ENCODE peak calls at places on chromosomes 13 and 19, in six cellular contexts. Q is upper lobe of left lung, S is A549, E is K562, J is HepG2, V is GM12878. U is an unnamed sample.

GRCh38 chr19:5104871-5105351 is 136.0 kb downstream of the KDM4B start:
- ATAC-seq in Q (no peak), S (no peak), E (no peak), J (peak), V (no peak), U (no peak)

GRCh38 chr13:102597029-102598015 is 536 bp downstream of the TPP2 start:
- ATAC-seq in Q (peak), S (peak), E (peak), J (peak), V (peak), U (peak)

GRCh38 chr19:13024126-13024957 is 29.1 kb downstream of the NFIX start:
- ATAC-seq in Q (no peak), S (no peak), E (no peak), J (no peak), V (peak), U (no peak)

GRCh38 chr13:111278711-111279110 is 41.7 kb upstream of the TEX29 start:
- ATAC-seq in Q (no peak), S (no peak), E (no peak), J (no peak), V (no peak), U (no peak)

GRCh38 chr13:112444001-112444311 is 67.8 kb downstream of the SPACA7 start:
- ATAC-seq in Q (peak), S (peak), E (peak), J (peak), V (peak), U (peak)

GRCh38 chr13:35855531-35856019 is 275.6 kb downstream of the DCLK1 start:
- ATAC-seq in Q (peak), S (peak), E (no peak), J (no peak), V (no peak), U (no peak)

GRCh38 chr13:96982672-96983071 is 11.6 kb downstream of the OXGR1 start:
- ATAC-seq in Q (peak), S (no peak), E (no peak), J (no peak), V (no peak), U (peak)

GRCh38 chr19:46886546-46887239 is 25.9 kb downstream of the ARHGAP35 start:
- ATAC-seq in Q (no peak), S (no peak), E (no peak), J (no peak), V (no peak), U (no peak)

GRCh38 chr19:2302319-2303208 is 5.4 kb downstream of the LINGO3 start:
- ATAC-seq in Q (peak), S (no peak), E (peak), J (no peak), V (peak), U (peak)

GRCh38 chr19:39497850-39498261 is 891 bp upstream of the DLL3 start:
- ATAC-seq in Q (peak), S (peak), E (peak), J (peak), V (peak), U (no peak)

GRCh38 chr13:34065915-34066314 is 248.0 kb downstream of the RFC3 start:
- ATAC-seq in Q (no peak), S (no peak), E (no peak), J (no peak), V (no peak), U (no peak)

GRCh38 chr19:29548483-29549085 is 22.8 kb downstream of the VSTM2B start:
- ATAC-seq in Q (no peak), S (peak), E (no peak), J (no peak), V (no peak), U (no peak)

GRCh38 chr13:48567521-48568331 is 34.8 kb upstream of the RCBTB2 start:
- ATAC-seq in Q (peak), S (no peak), E (no peak), J (peak), V (no peak), U (peak)

GRCh38 chr19:31312004-31312403 is 37.2 kb downstream of the TSHZ3 start:
- ATAC-seq in Q (peak), S (no peak), E (no peak), J (no peak), V (no peak), U (no peak)

GRCh38 chr13:75368167-75368566 is 113.8 kb downstream of the TBC1D4 start:
- ATAC-seq in Q (no peak), S (no peak), E (no peak), J (no peak), V (no peak), U (peak)

GRCh38 chr13:45473627-45474026 is 8.9 kb downstream of the COG3 start:
- ATAC-seq in Q (no peak), S (peak), E (peak), J (peak), V (peak), U (no peak)

DNA sequence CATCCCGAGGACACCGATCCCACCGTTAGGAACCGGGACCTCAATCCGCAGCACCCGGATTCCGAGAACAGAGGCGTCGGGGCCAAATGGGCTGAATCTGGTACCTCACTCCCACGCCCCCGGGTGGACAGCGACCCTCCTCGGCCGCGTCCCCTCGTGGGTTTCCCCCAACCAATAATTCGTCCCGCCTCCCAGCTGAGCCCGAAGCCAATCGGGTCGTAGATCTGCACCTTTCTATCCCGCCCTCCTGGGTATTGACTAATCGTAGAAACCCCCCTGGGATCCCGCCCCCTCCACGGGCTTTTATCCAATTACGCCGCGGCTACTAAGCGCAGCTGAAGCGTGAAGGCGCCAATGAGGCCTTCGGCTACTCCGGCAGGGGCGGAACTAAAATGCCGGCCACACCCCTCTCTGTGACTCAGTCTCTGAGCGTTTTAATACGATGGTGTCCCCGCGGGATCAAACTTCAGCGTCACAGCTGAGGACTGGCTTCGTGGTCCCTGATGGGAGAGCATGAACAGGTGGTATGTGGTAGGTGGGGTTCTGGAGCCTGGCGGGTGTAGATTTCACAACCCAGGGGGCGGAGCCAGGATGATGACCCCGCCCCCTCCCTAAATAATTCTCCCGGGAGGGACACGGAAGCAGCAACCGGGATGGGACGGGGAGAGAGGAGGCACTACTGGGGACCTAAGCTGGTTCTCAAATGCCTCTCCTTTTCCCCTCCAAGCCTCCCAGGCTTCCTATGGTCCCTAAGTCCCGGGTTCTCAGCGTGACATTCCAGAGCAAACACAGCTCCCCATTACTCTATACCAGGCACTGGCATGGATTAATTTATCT is at the start of the genes CCDC159 and TMEM205:
- ATAC-seq in Q (peak), S (peak), E (peak), J (peak), V (peak), U (peak)
- TF ChIP-seq EP300 in Q (no peak), S (no peak), E (no peak), J (no peak), V (no peak), U (no peak)

GRCh38 chr19:45878043-45878794 is 7.7 kb downstream of the IRF2BP1 start:
- ATAC-seq in Q (no peak), S (no peak), E (no peak), J (peak), V (no peak), U (no peak)
- TF ChIP-seq EP300 in Q (no peak), S (no peak), E (no peak), J (peak), V (no peak), U (no peak)

DNA sequence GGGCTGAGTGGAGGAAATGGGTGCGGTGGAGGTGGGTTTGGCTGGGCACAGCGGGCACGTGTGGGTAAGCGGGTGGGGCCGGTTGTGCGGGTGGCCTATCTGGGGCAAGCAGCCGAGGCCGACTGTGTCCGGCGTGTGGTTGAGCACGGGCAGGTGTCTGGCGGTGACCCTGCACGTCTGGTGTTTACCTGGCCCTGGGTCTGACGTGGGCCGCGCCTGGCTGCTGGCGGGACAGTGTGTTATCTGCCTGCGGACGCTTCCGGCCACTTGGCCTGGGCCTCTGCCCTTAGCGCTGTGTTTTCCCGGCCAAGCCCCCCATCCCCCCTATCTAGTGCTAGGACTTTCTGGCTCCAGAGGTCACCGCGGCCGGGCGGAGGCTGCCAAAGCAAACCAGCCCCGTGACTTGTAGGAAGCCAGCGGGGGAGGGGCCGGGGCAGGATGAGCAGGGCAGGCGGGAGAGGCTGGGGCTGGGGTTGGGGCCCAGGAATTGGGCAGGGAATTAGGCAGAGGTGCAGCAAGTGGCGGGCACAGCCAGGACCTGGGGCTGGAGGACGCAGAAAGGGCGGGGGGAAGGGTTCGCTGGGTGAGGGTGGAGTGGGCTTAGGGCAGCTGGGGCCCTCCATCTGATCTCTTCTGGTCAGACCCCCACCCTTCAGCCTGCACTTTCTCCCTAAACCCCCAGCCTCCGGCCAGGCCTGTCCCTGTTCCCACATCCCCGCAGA is 534 bp upstream of the HPN start:
- ATAC-seq in Q (peak), S (no peak), E (peak), J (peak), V (peak), U (peak)
- TF ChIP-seq EP300 in Q (peak), S (no peak), E (peak), J (peak), V (no peak), U (no peak)

GRCh38 chr19:19515764-19516519 is at the start of gene NDUFA13:
- ATAC-seq in Q (peak), S (peak), E (peak), J (peak), V (peak), U (peak)
- TF ChIP-seq EP300 in Q (no peak), S (no peak), E (no peak), J (no peak), V (no peak), U (no peak)

DNA sequence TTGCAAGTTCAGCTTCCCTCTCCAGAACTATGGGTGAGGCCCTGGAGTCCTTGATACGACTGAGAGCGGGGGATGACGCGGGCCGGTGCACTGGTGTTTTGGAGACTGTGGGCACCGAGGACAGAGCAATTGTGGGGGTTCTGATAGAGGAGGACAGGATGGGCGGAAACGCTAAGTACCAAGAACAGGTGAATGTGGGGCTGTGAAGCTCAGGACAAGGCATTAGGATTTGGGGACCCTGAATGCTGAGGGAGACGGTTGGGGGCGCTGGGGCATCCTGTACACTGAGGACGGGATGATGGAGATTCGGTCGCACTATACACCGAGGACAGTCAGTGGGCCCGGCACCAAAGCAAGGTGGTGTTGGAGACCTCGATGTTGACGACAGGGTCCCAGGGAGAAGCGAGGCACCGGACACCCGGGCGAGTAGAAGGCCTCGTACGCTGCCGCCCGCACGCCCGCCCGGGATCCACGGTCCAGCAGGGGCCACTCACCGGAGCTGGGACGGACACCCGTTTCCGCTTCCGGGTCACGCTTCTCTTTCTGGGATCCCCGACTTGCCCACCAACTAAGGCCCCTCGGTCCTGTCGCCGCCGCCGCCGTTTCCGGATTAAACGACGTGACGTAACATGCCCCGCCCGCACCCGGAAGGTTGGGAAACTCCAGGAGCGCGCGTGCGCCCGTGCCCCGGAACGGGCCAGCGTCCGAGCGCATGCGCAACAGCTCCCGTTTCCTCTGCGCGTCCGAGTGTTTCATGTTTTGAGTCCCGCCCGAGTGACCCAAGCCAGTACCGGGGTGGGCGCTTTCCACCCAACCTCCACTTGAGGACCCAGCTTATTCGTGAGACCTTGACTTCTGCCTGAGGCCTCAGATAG is at the start of gene CHMP2A:
- ATAC-seq in Q (peak), S (peak), E (peak), J (peak), V (peak), U (peak)
- TF ChIP-seq EP300 in Q (no peak), S (no peak), E (no peak), J (no peak), V (no peak), U (no peak)

GRCh38 chr13:30398601-30399072 is 23.7 kb upstream of the UBE2L5 start:
- ATAC-seq in Q (no peak), S (no peak), E (no peak), J (peak), V (no peak), U (no peak)

GRCh38 chr13:30396434-30397075 is 25.7 kb upstream of the UBE2L5 start:
- ATAC-seq in Q (no peak), S (no peak), E (no peak), J (no peak), V (peak), U (no peak)

GRCh38 chr13:30394798-30395191 is 27.5 kb upstream of the UBE2L5 start:
- ATAC-seq in Q (peak), S (no peak), E (no peak), J (no peak), V (peak), U (no peak)

GRCh38 chr13:30400376-30400775 is 21.9 kb upstream of the UBE2L5 start:
- ATAC-seq in Q (no peak), S (no peak), E (no peak), J (no peak), V (no peak), U (no peak)

DNA sequence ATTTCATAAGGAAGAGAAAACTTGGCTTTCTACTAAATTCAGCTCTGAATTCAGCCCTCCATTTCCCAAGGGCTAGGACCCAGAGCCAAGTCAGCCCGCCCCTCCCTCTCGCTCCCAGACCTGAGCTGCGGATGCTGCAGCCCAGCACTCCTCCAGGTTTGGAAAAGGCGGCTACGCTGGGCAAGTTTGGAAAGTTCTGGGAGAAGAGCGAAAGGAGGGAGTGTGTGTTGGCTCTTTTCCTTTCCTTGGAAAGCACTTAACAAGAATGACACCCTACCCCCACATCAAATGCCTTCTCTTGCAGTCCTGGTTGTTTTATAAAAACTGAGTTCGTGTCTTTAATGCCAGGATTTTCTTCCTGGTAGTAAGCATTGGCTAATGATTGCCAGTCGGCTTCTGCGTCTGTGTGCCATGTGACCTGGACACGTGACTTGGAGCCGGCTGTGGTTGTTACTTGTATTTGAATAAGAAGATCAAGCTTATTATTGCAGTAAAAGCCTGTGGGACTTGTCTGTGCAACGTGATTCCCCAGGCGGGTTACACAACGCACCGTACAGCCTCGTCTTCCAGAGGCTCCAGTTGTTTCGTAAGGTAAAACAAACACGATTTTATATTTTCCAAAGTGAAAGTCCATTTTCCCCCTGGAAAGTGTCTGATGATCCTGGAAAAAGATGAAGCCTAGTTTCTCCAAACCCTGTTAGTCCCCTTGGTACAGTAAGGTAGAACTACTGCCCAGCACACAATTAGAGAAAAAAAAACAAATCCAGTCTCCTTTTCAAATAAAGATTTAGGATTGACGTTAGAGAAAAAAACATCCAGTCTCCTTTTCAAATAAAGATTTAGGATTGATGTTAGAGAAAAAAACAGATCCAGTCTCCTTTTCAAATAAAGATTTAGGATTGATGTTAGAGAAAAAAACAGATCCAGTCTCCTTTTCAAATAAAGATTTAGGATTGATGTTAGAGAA is 26.8 kb upstream of the UBE2L5 start:
- ATAC-seq in Q (peak), S (peak), E (peak), J (peak), V (peak), U (peak)
- TF ChIP-seq EP300 in Q (no peak), S (peak), E (no peak), J (peak), V (no peak), U (no peak)

DNA sequence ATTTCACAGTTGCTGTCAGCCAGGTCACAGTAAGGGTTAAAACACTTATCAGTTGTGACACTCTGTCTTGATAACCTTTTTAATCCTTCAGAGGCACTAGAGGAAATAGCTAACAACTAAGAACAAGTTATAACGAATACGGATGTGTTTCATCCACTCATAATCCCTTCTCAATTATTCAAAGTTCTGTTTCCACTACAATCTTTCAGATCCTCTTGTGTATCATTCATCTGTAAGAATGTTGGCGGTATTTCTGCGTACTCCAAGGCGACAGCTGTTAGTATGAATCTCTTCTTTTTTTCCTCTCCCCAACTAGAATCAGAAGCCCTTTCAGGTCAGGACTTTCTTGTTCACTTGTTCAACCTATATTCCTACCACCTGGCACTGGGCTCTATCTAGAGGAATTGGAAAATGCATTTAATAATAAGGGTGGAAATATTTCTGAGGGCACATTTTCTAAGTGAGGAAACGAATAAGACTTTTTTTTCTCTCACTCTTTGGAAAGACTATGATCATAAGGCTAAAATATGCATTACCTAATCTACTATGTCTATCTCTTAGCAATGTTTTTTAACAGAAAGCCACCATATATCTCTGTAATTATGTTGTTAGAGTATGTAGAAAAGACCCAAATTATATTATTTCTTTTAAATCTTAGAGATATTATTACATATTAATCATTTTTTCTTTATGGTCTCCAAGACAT is 493.0 kb downstream of the PCDH20 start:
- ATAC-seq in Q (peak), S (no peak), E (no peak), J (no peak), V (no peak), U (peak)
- TF ChIP-seq EP300 in Q (no peak), S (no peak), E (no peak), J (no peak), V (no peak), U (no peak)

GRCh38 chr19:21891086-21891485 is 55.1 kb upstream of the ZNF43 start:
- ATAC-seq in Q (no peak), S (no peak), E (no peak), J (no peak), V (no peak), U (no peak)
- TF ChIP-seq EP300 in Q (no peak), S (no peak), E (no peak), J (no peak), V (no peak), U (no peak)

U was measured in gastroesophageal sphincter.